ENCODE peak calls at places on chromosome 17, in eight cellular contexts. E is activated effector memory CD4-positive, alpha-beta T cell treated with Interleukin-2 at 50 U/mL for 16 hours; O is stimulated activated CD8-positive, alpha-beta memory T cell treated with anti-CD3 and anti-CD28 coated beads, Interleukin-4, amount 100 ng/mL, for 4 hours; N is right lobe of liver; P is EL; V is NCI-H748 treated with DMSO at 0.1 percent for 48 hours; I is LoVo; K is T-helper 1 cell. Z is an unnamed sample.
A peak's percentile ranks its signal among the peaks of the same experiment; 100 is the strongest.

GRCh38 chr17:65287040-65287439 is 149.9 kb downstream of the RGS9 start:
- DNase-seq in O (no peak), E (no peak), V (no peak), P (peak; percentile 84), K (no peak), N (no peak), I (peak; percentile 65), Z (no peak)

GRCh38 chr17:46782250-46782953 is 36.1 kb downstream of the WNT3 start:
- DNase-seq in E (no peak), V (no peak), K (no peak), O (no peak), I (peak; percentile 11), P (peak; percentile 48), N (peak; percentile 67), Z (no peak)

GRCh38 chr17:3641717-3642486 is 5.3 kb downstream of the CTNS start:
- DNase-seq in N (no peak), V (no peak), E (no peak), P (no peak), K (no peak), O (no peak), I (no peak), Z (no peak)

GRCh38 chr17:50660042-50660886 is 25.6 kb downstream of the ABCC3 start:
- DNase-seq in K (no peak), V (no peak), N (peak; percentile 57), O (no peak), I (peak; percentile 26), E (no peak), P (peak; percentile 56), Z (no peak)

GRCh38 chr17:12388206-12388605 is 277.5 kb upstream of the MYOCD start:
- DNase-seq in K (no peak), V (no peak), E (no peak), P (peak; percentile 76), N (no peak), I (no peak), O (no peak), Z (no peak)

GRCh38 chr17:80034654-80034976 is 1.1 kb downstream of the TBC1D16 start:
- DNase-seq in N (no peak), K (no peak), E (no peak), V (no peak), I (no peak), O (no peak), P (no peak), Z (no peak)

GRCh38 chr17:80817861-80818260 is 173.8 kb upstream of the CHMP6 start:
- DNase-seq in P (peak; percentile 45), V (no peak), I (no peak), O (no peak), N (no peak), E (no peak), K (no peak), Z (no peak)

GRCh38 chr17:54373970-54374369 is 526.7 kb upstream of the TOM1L1 start:
- DNase-seq in I (no peak), P (no peak), N (no peak), K (no peak), V (no peak), E (no peak), O (no peak), Z (no peak)

GRCh38 chr17:68423251-68423650 is 34.0 kb downstream of the WIPI1 start:
- DNase-seq in I (no peak), N (no peak), P (no peak), E (no peak), V (no peak), O (no peak), K (no peak), Z (no peak)

GRCh38 chr17:352421-353212 is at the start of gene RPH3AL:
- DNase-seq in K (no peak), E (no peak), P (no peak), V (no peak), O (no peak), N (peak; percentile 87), I (peak; percentile 66), Z (peak; percentile 1)

GRCh38 chr17:40629850-40630249 is 17.8 kb downstream of the SMARCE1 start:
- DNase-seq in E (no peak), N (no peak), O (no peak), P (no peak), I (no peak), K (no peak), V (no peak), Z (no peak)

GRCh38 chr17:67499673-67500072 is 122.6 kb downstream of the PITPNC1 start:
- DNase-seq in V (no peak), P (no peak), E (no peak), N (no peak), I (no peak), K (no peak), O (no peak), Z (no peak)

GRCh38 chr17:78411241-78411855 is 32.9 kb downstream of the PGS1 start:
- DNase-seq in V (no peak), E (no peak), P (no peak), O (no peak), N (no peak), I (no peak), K (no peak), Z (no peak)

GRCh38 chr17:4544135-4544651 is 11.0 kb downstream of the MYBBP1A start:
- DNase-seq in V (no peak), O (no peak), E (no peak), K (no peak), P (no peak), I (no peak), N (peak; percentile 46), Z (no peak)

GRCh38 chr17:83086197-83086880 is 6.9 kb downstream of the METRNL start:
- DNase-seq in N (no peak), V (no peak), I (no peak), P (no peak), E (no peak), O (no peak), K (no peak), Z (no peak)

GRCh38 chr17:29709861-29710849 is 87.4 kb upstream of the CORO6 start:
- DNase-seq in V (no peak), I (no peak), K (no peak), N (no peak), E (no peak), O (no peak), P (peak; percentile 29), Z (no peak)

GRCh38 chr17:43880420-43880991 is 26.8 kb downstream of the MPP2 start:
- DNase-seq in V (peak; percentile 9), P (peak; percentile 30), I (peak; percentile 50), E (peak; percentile 23), K (no peak), O (peak; percentile 3), N (peak; percentile 65), Z (no peak)

GRCh38 chr17:15464211-15464610 is 3.2 kb downstream of the CDRT4 start:
- DNase-seq in P (no peak), I (no peak), V (no peak), N (no peak), K (no peak), O (no peak), E (no peak), Z (no peak)

GRCh38 chr17:78174332-78174869 is 6.0 kb downstream of the SYNGR2 start:
- DNase-seq in E (no peak), I (no peak), O (no peak), V (no peak), N (peak; percentile 95), P (no peak), K (no peak), Z (no peak)

GRCh38 chr17:78873519-78874340 is 29.3 kb downstream of the CEP295NL start:
- DNase-seq in I (peak; percentile 33), K (no peak), O (no peak), E (no peak), V (no peak), N (no peak), P (peak; percentile 54), Z (no peak)

GRCh38 chr17:65931246-65932149 is 260.4 kb downstream of the CEP112 start:
- DNase-seq in N (no peak), O (no peak), K (no peak), E (no peak), P (peak; percentile 31), I (no peak), V (no peak), Z (no peak)

GRCh38 chr17:45222994-45223540 is 1.4 kb downstream of the FMNL1 start:
- DNase-seq in N (no peak), P (no peak), O (no peak), I (no peak), V (no peak), K (no peak), E (no peak), Z (no peak)

GRCh38 chr17:39744075-39744835 is 6.5 kb downstream of the GRB7 start:
- DNase-seq in I (no peak), K (no peak), V (no peak), N (no peak), P (no peak), E (no peak), O (no peak), Z (no peak)

GRCh38 chr17:79623786-79624657 is 13.2 kb upstream of the RBFOX3 start:
- DNase-seq in P (no peak), O (no peak), E (no peak), N (peak; percentile 27), K (no peak), I (no peak), V (no peak), Z (no peak)

GRCh38 chr17:59110973-59111372 is 4.3 kb upstream of the TRIM37 start:
- DNase-seq in P (no peak), E (no peak), O (no peak), I (no peak), N (no peak), V (no peak), K (no peak), Z (no peak)

GRCh38 chr17:57984936-57985674 is 2.9 kb downstream of the VEZF1 start:
- DNase-seq in V (no peak), O (no peak), E (no peak), K (no peak), N (no peak), I (no peak), P (no peak), Z (no peak)

GRCh38 chr17:39872700-39873099 is 4.7 kb downstream of the ZPBP2 start:
- DNase-seq in K (no peak), I (peak; percentile 43), E (no peak), N (no peak), O (no peak), V (no peak), P (peak; percentile 35), Z (no peak)

GRCh38 chr17:46191332-46192210 is 1.7 kb downstream of the KANSL1 start:
- DNase-seq in I (peak; percentile 58), K (no peak), E (no peak), V (peak; percentile 48), O (no peak), N (no peak), P (peak; percentile 60), Z (no peak)

GRCh38 chr17:2710075-2710803 is 1.3 kb downstream of the CLUH start:
- DNase-seq in E (no peak), O (no peak), N (peak; percentile 50), P (no peak), I (no peak), V (no peak), K (no peak), Z (no peak)

GRCh38 chr17:79207957-79208356 is 133.3 kb downstream of the ENGASE start:
- DNase-seq in K (no peak), O (no peak), I (no peak), N (no peak), P (no peak), E (no peak), V (no peak), Z (no peak)

GRCh38 chr17:77445908-77446535 is 305.3 kb downstream of the SEC14L1 start:
- DNase-seq in V (no peak), I (no peak), N (no peak), P (no peak), K (peak; percentile 45), E (peak; percentile 61), O (no peak), Z (no peak)

GRCh38 chr17:4648741-4649140 is 7.3 kb upstream of the ALOX15 start:
- DNase-seq in K (no peak), N (peak; percentile 83), V (peak; percentile 99), P (no peak), O (no peak), E (no peak), I (no peak), Z (no peak)

GRCh38 chr17:58536541-58536940 is 22.1 kb upstream of the MTMR4 start:
- DNase-seq in V (no peak), N (no peak), P (no peak), O (no peak), I (no peak), K (no peak), E (no peak), Z (no peak)

GRCh38 chr17:81365148-81365600 is 30.1 kb upstream of the BAHCC1 start:
- DNase-seq in P (peak; percentile 73), I (peak; percentile 68), N (peak; percentile 53), E (no peak), K (no peak), O (no peak), V (no peak), Z (no peak)